ENCODE peak calls at places on chromosomes 16 and 17, in eight cellular contexts. T is HepG2, B is GM12878, A is K562, G is Panc1, S is HCT116, Z is upper lobe of left lung, E is GM23338. W is an unnamed sample.

GRCh38 chr17:38750044-38750311 is 1.8 kb upstream of the PCGF2 start:
- ATAC-seq in B (no peak), G (no peak), S (no peak), E (no peak), T (no peak), A (no peak), Z (no peak), W (no peak)

GRCh38 chr17:45146616-45147101 is 1.6 kb upstream of the HEXIM1 start:
- ATAC-seq in S (peak; percentile 1), Z (no peak), B (no peak), T (no peak), A (peak; percentile 3), G (no peak), E (no peak), W (no peak)

GRCh38 chr16:89582614-89583196 is 7.1 kb downstream of the CPNE7 start:
- ATAC-seq in T (peak; percentile 2), E (no peak), G (no peak), S (no peak), A (no peak), Z (no peak), B (no peak), W (no peak)

GRCh38 chr17:41539979-41540701 is 12.0 kb upstream of the KRT19 start:
- ATAC-seq in A (no peak), B (no peak), Z (no peak), G (no peak), T (peak; percentile 50), S (no peak), E (peak; percentile 39), W (no peak)

GRCh38 chr16:87602821-87603683 is 744 bp downstream of the JPH3 start:
- ATAC-seq in Z (no peak), E (peak; percentile 16), G (no peak), S (no peak), T (peak; percentile 23), B (no peak), A (no peak), W (no peak)

GRCh38 chr17:35789044-35789443 is 6.4 kb downstream of the MMP28 start:
- ATAC-seq in T (no peak), G (peak; percentile 13), A (no peak), E (no peak), Z (peak; percentile 20), S (peak; percentile 16), B (no peak), W (peak; percentile 11)

GRCh38 chr17:20032636-20033035 is 23.5 kb downstream of the SPECC1 start:
- ATAC-seq in Z (no peak), T (no peak), G (no peak), E (no peak), S (no peak), A (no peak), B (no peak), W (no peak)

GRCh38 chr17:55524440-55525220 is 13.4 kb upstream of the SMIM36 start:
- ATAC-seq in S (no peak), G (no peak), T (no peak), Z (no peak), A (no peak), B (peak; percentile 74), E (no peak), W (no peak)

GRCh38 chr17:21166599-21167265 is 40.0 kb downstream of the DHRS7B start:
- ATAC-seq in S (no peak), E (no peak), T (no peak), Z (no peak), B (no peak), G (no peak), A (no peak), W (peak; percentile 49)

GRCh38 chr17:45144199-45145034 is 3.9 kb upstream of the HEXIM1 start:
- ATAC-seq in B (no peak), A (peak; percentile 7), E (peak; percentile 12), T (no peak), G (no peak), S (no peak), Z (peak; percentile 34), W (peak; percentile 15)

GRCh38 chr17:74904687-74905409 is 11.4 kb upstream of the FADS6 start:
- ATAC-seq in B (no peak), E (no peak), A (no peak), S (peak; percentile 32), G (no peak), Z (no peak), T (no peak), W (no peak)

GRCh38 chr16:4097826-4098240 is 18.4 kb downstream of the ADCY9 start:
- ATAC-seq in T (no peak), B (no peak), S (no peak), E (peak; percentile 38), A (no peak), G (peak; percentile 81), Z (no peak), W (no peak)

GRCh38 chr16:48811478-48811877 is 201.5 kb upstream of the N4BP1 start:
- ATAC-seq in Z (no peak), G (no peak), B (no peak), A (no peak), T (no peak), S (no peak), E (peak; percentile 62), W (no peak)

GRCh38 chr17:47698749-47699535 is 5.0 kb downstream of the TBKBP1 start:
- ATAC-seq in E (peak; percentile 20), B (peak; percentile 60), Z (no peak), G (peak; percentile 63), T (peak; percentile 51), A (peak; percentile 64), S (peak; percentile 68), W (no peak)

GRCh38 chr16:57143125-57143965 is 42.5 kb downstream of the PSME3IP1 start:
- ATAC-seq in A (no peak), S (no peak), E (no peak), G (no peak), Z (no peak), B (no peak), T (peak; percentile 14), W (no peak)

GRCh38 chr16:68369697-68370096 is 58.9 kb downstream of the PRMT7 start:
- ATAC-seq in T (no peak), A (no peak), E (no peak), Z (no peak), B (peak; percentile 71), G (no peak), S (no peak), W (no peak)

GRCh38 chr16:24217456-24217855 is 38.7 kb upstream of the CACNG3 start:
- ATAC-seq in S (no peak), B (no peak), T (no peak), Z (no peak), A (peak; percentile 78), E (no peak), G (no peak), W (no peak)

GRCh38 chr17:19317359-19318095 is 45.0 kb downstream of the B9D1 start:
- ATAC-seq in A (peak; percentile 99), E (peak; percentile 96), B (peak; percentile 97), Z (peak; percentile 55), T (peak; percentile 98), S (peak; percentile 99), G (peak; percentile 57), W (peak; percentile 77)

GRCh38 chr16:30041841-30042240 is 10.8 kb upstream of the TLCD3B start:
- ATAC-seq in T (no peak), B (no peak), G (no peak), E (no peak), Z (no peak), S (peak; percentile 60), A (no peak), W (no peak)

GRCh38 chr16:88285514-88285822 is 97.3 kb upstream of the ZNF469 start:
- ATAC-seq in S (no peak), E (no peak), Z (no peak), B (no peak), A (no peak), G (no peak), T (no peak), W (no peak)

GRCh38 chr17:80738020-80738380 is 193.4 kb downstream of the RPTOR start:
- ATAC-seq in G (no peak), S (no peak), T (no peak), Z (no peak), B (peak; percentile 64), E (no peak), A (no peak), W (no peak)

GRCh38 chr17:80443498-80443897 is 28.5 kb downstream of the ENDOV start:
- ATAC-seq in G (no peak), A (no peak), S (peak; percentile 31), T (no peak), B (no peak), Z (no peak), E (no peak), W (no peak)

GRCh38 chr16:2785101-2785991 is 2.0 kb downstream of the PRSS33 start:
- ATAC-seq in G (no peak), S (peak; percentile 68), Z (peak; percentile 47), B (peak; percentile 27), T (peak; percentile 9), A (peak; percentile 68), E (peak; percentile 50), W (peak; percentile 13)

GRCh38 chr17:78357687-78358537 is 2.0 kb downstream of the SOCS3 start:
- ATAC-seq in Z (no peak), T (no peak), E (no peak), A (no peak), S (no peak), B (no peak), G (no peak), W (no peak)
- H3K4me3 ChIP-seq in Z (peak overlapping the region; percentile 90), T (no peak overlapping the region), E (peak overlapping the region; percentile 91), A (peak overlapping the region; percentile 90), S (no peak overlapping the region), B (peak overlapping the region; percentile 80), G (peak overlapping the region; percentile 81), W (peak overlapping the region; percentile 49)

DNA sequence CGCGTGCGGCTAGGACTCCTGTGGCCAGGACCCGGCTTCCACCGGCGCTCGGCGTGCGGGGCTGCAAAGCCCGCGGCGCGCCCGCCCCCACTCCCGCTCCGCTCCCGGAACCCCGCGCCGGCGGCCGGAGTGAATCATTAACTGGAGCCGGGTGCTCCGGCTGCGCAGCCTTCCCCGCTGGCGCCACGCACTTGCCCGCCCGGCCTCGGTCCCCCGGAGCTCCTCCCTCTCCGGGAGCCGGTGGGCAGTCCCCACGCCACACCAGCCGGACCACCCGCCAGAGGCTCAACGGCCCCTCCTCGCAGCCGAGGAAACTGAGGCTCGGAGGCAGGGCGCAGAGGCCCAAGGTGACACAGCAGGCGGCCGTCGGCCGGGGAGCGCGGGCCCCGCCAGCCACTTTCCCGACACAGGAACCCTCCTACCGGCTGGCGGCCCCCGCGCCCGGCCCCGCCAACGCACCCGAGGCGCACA is 580 bp downstream of the BCAR1 start:
- ATAC-seq in T (peak; percentile 63), G (no peak), A (peak; percentile 59), E (no peak), B (peak; percentile 56), Z (peak; percentile 58), S (peak; percentile 28), W (peak; percentile 21)
- TF ChIP-seq POLR2AphosphoS5 in T (peak; percentile 57), G (no peak), A (no peak), E (no peak), B (no peak), Z (no peak), S (no peak), W (peak; percentile 20)

DNA sequence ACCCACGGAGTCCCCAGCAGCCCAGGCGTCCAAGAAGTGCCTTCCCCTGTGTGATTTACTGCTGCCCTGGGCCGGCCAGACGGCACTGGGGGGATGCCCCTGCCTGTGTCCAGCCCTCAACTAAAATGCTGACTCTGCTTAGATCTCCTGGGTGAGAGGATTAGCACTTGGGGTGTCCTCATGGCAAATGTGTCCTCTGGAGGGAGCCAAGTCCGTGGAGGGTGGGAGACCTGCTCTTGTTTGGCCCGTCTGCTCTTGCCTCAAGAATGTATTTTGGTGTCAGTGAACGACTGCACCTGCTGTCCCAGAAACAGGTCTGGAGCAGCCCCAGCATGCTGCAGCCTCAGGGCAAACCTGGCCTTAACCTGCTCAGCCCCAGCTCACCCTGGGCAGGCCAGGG is 132.3 kb downstream of the MAF start:
- ATAC-seq in T (no peak), S (no peak), Z (peak; percentile 18), E (no peak), G (no peak), A (no peak), B (no peak), W (no peak)
- H3K4me3 ChIP-seq in T (no peak overlapping the region), S (no peak overlapping the region), Z (no peak overlapping the region), E (no peak overlapping the region), G (no peak overlapping the region), A (no peak overlapping the region), B (no peak overlapping the region), W (no peak overlapping the region)

GRCh38 chr17:83061586-83061985 is 17.8 kb upstream of the METRNL start:
- ATAC-seq in S (no peak), T (no peak), Z (no peak), A (no peak), E (no peak), G (no peak), B (no peak), W (no peak)
- TF ChIP-seq POLR2AphosphoS5 in S (no peak), T (no peak), Z (no peak), A (no peak), E (no peak), G (no peak), B (no peak), W (no peak)

W was measured in gastroesophageal sphincter.